ENCODE peak calls at places on chromosomes 13 and 19, in nine cellular contexts. One of them, this sample, is unnamed.

GRCh38 chr19:41239363-41239762 is 20.3 kb downstream of the AXL start:
- DNase-seq in RCC 7860: no peak
- DNase-seq in choroid plexus epithelial cell: no peak
- DNase-seq in M059J: no peak
- DNase-seq in activated CD4-positive, alpha-beta T cell treated with anti-CD3 and anti-CD28 coated beads for 48 hours: no peak
- DNase-seq in activated naive CD4-positive, alpha-beta T cell treated with anti-CD3 and anti-CD28 coated beads for 36 hours: no peak
- DNase-seq in ascending aorta: no peak
- DNase-seq in amygdala: no peak
- DNase-seq in PC-9: no peak
- DNase-seq in this sample: no peak

GRCh38 chr19:14566712-14567077 is 5.2 kb downstream of the NDUFB7 start:
- DNase-seq in activated CD4-positive, alpha-beta T cell treated with anti-CD3 and anti-CD28 coated beads for 48 hours: no peak
- DNase-seq in M059J: no peak
- DNase-seq in PC-9: no peak
- DNase-seq in activated naive CD4-positive, alpha-beta T cell treated with anti-CD3 and anti-CD28 coated beads for 36 hours: no peak
- DNase-seq in amygdala: no peak
- DNase-seq in RCC 7860: no peak
- DNase-seq in choroid plexus epithelial cell: no peak
- DNase-seq in ascending aorta: no peak
- DNase-seq in this sample: no peak

GRCh38 chr19:8387688-8388611 is 2.2 kb upstream of the RAB11B start:
- DNase-seq in activated naive CD4-positive, alpha-beta T cell treated with anti-CD3 and anti-CD28 coated beads for 36 hours: no peak
- DNase-seq in RCC 7860: no peak
- DNase-seq in ascending aorta: no peak
- DNase-seq in choroid plexus epithelial cell: no peak
- DNase-seq in PC-9: peak
- DNase-seq in amygdala: no peak
- DNase-seq in M059J: no peak
- DNase-seq in activated CD4-positive, alpha-beta T cell treated with anti-CD3 and anti-CD28 coated beads for 48 hours: no peak
- DNase-seq in this sample: no peak

GRCh38 chr13:41917641-41918040 is 43.3 kb downstream of the VWA8 start:
- DNase-seq in ascending aorta: no peak
- DNase-seq in choroid plexus epithelial cell: peak
- DNase-seq in PC-9: no peak
- DNase-seq in amygdala: no peak
- DNase-seq in M059J: peak
- DNase-seq in activated CD4-positive, alpha-beta T cell treated with anti-CD3 and anti-CD28 coated beads for 48 hours: no peak
- DNase-seq in RCC 7860: no peak
- DNase-seq in activated naive CD4-positive, alpha-beta T cell treated with anti-CD3 and anti-CD28 coated beads for 36 hours: peak
- DNase-seq in this sample: no peak

GRCh38 chr19:5103061-5103701 is 134.3 kb downstream of the KDM4B start:
- DNase-seq in ascending aorta: no peak
- DNase-seq in M059J: peak
- DNase-seq in amygdala: no peak
- DNase-seq in RCC 7860: no peak
- DNase-seq in activated CD4-positive, alpha-beta T cell treated with anti-CD3 and anti-CD28 coated beads for 48 hours: no peak
- DNase-seq in choroid plexus epithelial cell: no peak
- DNase-seq in PC-9: no peak
- DNase-seq in activated naive CD4-positive, alpha-beta T cell treated with anti-CD3 and anti-CD28 coated beads for 36 hours: no peak
- DNase-seq in this sample: peak

GRCh38 chr13:75151081-75151643 is 330.8 kb downstream of the TBC1D4 start:
- DNase-seq in activated naive CD4-positive, alpha-beta T cell treated with anti-CD3 and anti-CD28 coated beads for 36 hours: no peak
- DNase-seq in amygdala: no peak
- DNase-seq in ascending aorta: no peak
- DNase-seq in M059J: peak
- DNase-seq in choroid plexus epithelial cell: peak
- DNase-seq in PC-9: no peak
- DNase-seq in RCC 7860: peak
- DNase-seq in activated CD4-positive, alpha-beta T cell treated with anti-CD3 and anti-CD28 coated beads for 48 hours: no peak
- DNase-seq in this sample: no peak

GRCh38 chr13:36421447-36421846 is 10.8 kb upstream of the CCNA1 start:
- DNase-seq in activated naive CD4-positive, alpha-beta T cell treated with anti-CD3 and anti-CD28 coated beads for 36 hours: no peak
- DNase-seq in activated CD4-positive, alpha-beta T cell treated with anti-CD3 and anti-CD28 coated beads for 48 hours: no peak
- DNase-seq in choroid plexus epithelial cell: peak
- DNase-seq in RCC 7860: peak
- DNase-seq in ascending aorta: no peak
- DNase-seq in amygdala: no peak
- DNase-seq in M059J: no peak
- DNase-seq in PC-9: peak
- DNase-seq in this sample: no peak

GRCh38 chr13:48723168-48723567 is 69.4 kb downstream of the CYSLTR2 start:
- DNase-seq in PC-9: no peak
- DNase-seq in RCC 7860: no peak
- DNase-seq in choroid plexus epithelial cell: no peak
- DNase-seq in M059J: no peak
- DNase-seq in amygdala: no peak
- DNase-seq in ascending aorta: no peak
- DNase-seq in activated CD4-positive, alpha-beta T cell treated with anti-CD3 and anti-CD28 coated beads for 48 hours: no peak
- DNase-seq in activated naive CD4-positive, alpha-beta T cell treated with anti-CD3 and anti-CD28 coated beads for 36 hours: no peak
- DNase-seq in this sample: no peak

GRCh38 chr19:12708641-12709040 is 12.2 kb upstream of the FBXW9 start:
- DNase-seq in M059J: no peak
- DNase-seq in activated CD4-positive, alpha-beta T cell treated with anti-CD3 and anti-CD28 coated beads for 48 hours: no peak
- DNase-seq in PC-9: no peak
- DNase-seq in activated naive CD4-positive, alpha-beta T cell treated with anti-CD3 and anti-CD28 coated beads for 36 hours: no peak
- DNase-seq in ascending aorta: no peak
- DNase-seq in amygdala: no peak
- DNase-seq in RCC 7860: no peak
- DNase-seq in choroid plexus epithelial cell: no peak
- DNase-seq in this sample: no peak

GRCh38 chr19:5536337-5536894 is 31.3 kb downstream of the TINCR start:
- DNase-seq in PC-9: no peak
- DNase-seq in M059J: peak
- DNase-seq in RCC 7860: no peak
- DNase-seq in activated CD4-positive, alpha-beta T cell treated with anti-CD3 and anti-CD28 coated beads for 48 hours: no peak
- DNase-seq in ascending aorta: no peak
- DNase-seq in amygdala: peak
- DNase-seq in activated naive CD4-positive, alpha-beta T cell treated with anti-CD3 and anti-CD28 coated beads for 36 hours: no peak
- DNase-seq in choroid plexus epithelial cell: peak
- DNase-seq in this sample: peak

GRCh38 chr19:49546825-49547565 is 19.2 kb downstream of the RCN3 start:
- DNase-seq in ascending aorta: no peak
- DNase-seq in activated CD4-positive, alpha-beta T cell treated with anti-CD3 and anti-CD28 coated beads for 48 hours: peak
- DNase-seq in PC-9: peak
- DNase-seq in choroid plexus epithelial cell: peak
- DNase-seq in amygdala: no peak
- DNase-seq in M059J: peak
- DNase-seq in RCC 7860: peak
- DNase-seq in activated naive CD4-positive, alpha-beta T cell treated with anti-CD3 and anti-CD28 coated beads for 36 hours: peak
- DNase-seq in this sample: peak

GRCh38 chr19:8880864-8881488 is 48.8 kb downstream of the MBD3L1 start:
- DNase-seq in M059J: no peak
- DNase-seq in PC-9: no peak
- DNase-seq in activated naive CD4-positive, alpha-beta T cell treated with anti-CD3 and anti-CD28 coated beads for 36 hours: no peak
- DNase-seq in amygdala: no peak
- DNase-seq in activated CD4-positive, alpha-beta T cell treated with anti-CD3 and anti-CD28 coated beads for 48 hours: no peak
- DNase-seq in ascending aorta: no peak
- DNase-seq in RCC 7860: no peak
- DNase-seq in choroid plexus epithelial cell: no peak
- DNase-seq in this sample: no peak

GRCh38 chr19:36652958-36653357 is 13.7 kb downstream of the ZNF461 start:
- DNase-seq in RCC 7860: no peak
- DNase-seq in M059J: no peak
- DNase-seq in amygdala: no peak
- DNase-seq in activated CD4-positive, alpha-beta T cell treated with anti-CD3 and anti-CD28 coated beads for 48 hours: no peak
- DNase-seq in activated naive CD4-positive, alpha-beta T cell treated with anti-CD3 and anti-CD28 coated beads for 36 hours: no peak
- DNase-seq in PC-9: no peak
- DNase-seq in ascending aorta: no peak
- DNase-seq in choroid plexus epithelial cell: no peak
- DNase-seq in this sample: no peak

GRCh38 chr13:110618167-110618566 is 2.8 kb downstream of the NAXD start:
- DNase-seq in M059J: no peak
- DNase-seq in ascending aorta: no peak
- DNase-seq in activated naive CD4-positive, alpha-beta T cell treated with anti-CD3 and anti-CD28 coated beads for 36 hours: no peak
- DNase-seq in choroid plexus epithelial cell: peak
- DNase-seq in PC-9: no peak
- DNase-seq in RCC 7860: no peak
- DNase-seq in activated CD4-positive, alpha-beta T cell treated with anti-CD3 and anti-CD28 coated beads for 48 hours: no peak
- DNase-seq in amygdala: no peak
- DNase-seq in this sample: no peak

GRCh38 chr13:90868321-90868920 is 479.1 kb upstream of the MIR17HG start:
- DNase-seq in activated CD4-positive, alpha-beta T cell treated with anti-CD3 and anti-CD28 coated beads for 48 hours: peak
- DNase-seq in ascending aorta: no peak
- DNase-seq in choroid plexus epithelial cell: peak
- DNase-seq in activated naive CD4-positive, alpha-beta T cell treated with anti-CD3 and anti-CD28 coated beads for 36 hours: peak
- DNase-seq in M059J: peak
- DNase-seq in amygdala: no peak
- DNase-seq in RCC 7860: no peak
- DNase-seq in PC-9: no peak
- DNase-seq in this sample: no peak

GRCh38 chr13:89812856-89813255 is 1534.6 kb upstream of the MIR17HG start:
- DNase-seq in PC-9: no peak
- DNase-seq in ascending aorta: no peak
- DNase-seq in RCC 7860: no peak
- DNase-seq in choroid plexus epithelial cell: no peak
- DNase-seq in activated CD4-positive, alpha-beta T cell treated with anti-CD3 and anti-CD28 coated beads for 48 hours: no peak
- DNase-seq in amygdala: no peak
- DNase-seq in activated naive CD4-positive, alpha-beta T cell treated with anti-CD3 and anti-CD28 coated beads for 36 hours: no peak
- DNase-seq in M059J: no peak
- DNase-seq in this sample: no peak

GRCh38 chr13:33751151-33751550 is 66.8 kb upstream of the RFC3 start:
- DNase-seq in activated naive CD4-positive, alpha-beta T cell treated with anti-CD3 and anti-CD28 coated beads for 36 hours: no peak
- DNase-seq in PC-9: peak
- DNase-seq in activated CD4-positive, alpha-beta T cell treated with anti-CD3 and anti-CD28 coated beads for 48 hours: no peak
- DNase-seq in RCC 7860: no peak
- DNase-seq in M059J: peak
- DNase-seq in choroid plexus epithelial cell: peak
- DNase-seq in ascending aorta: no peak
- DNase-seq in amygdala: no peak
- DNase-seq in this sample: no peak

GRCh38 chr19:54451997-54452396 is 3.0 kb downstream of the LENG8 start:
- DNase-seq in activated CD4-positive, alpha-beta T cell treated with anti-CD3 and anti-CD28 coated beads for 48 hours: no peak
- DNase-seq in amygdala: no peak
- DNase-seq in choroid plexus epithelial cell: no peak
- DNase-seq in RCC 7860: no peak
- DNase-seq in activated naive CD4-positive, alpha-beta T cell treated with anti-CD3 and anti-CD28 coated beads for 36 hours: no peak
- DNase-seq in ascending aorta: no peak
- DNase-seq in PC-9: no peak
- DNase-seq in M059J: no peak
- DNase-seq in this sample: no peak

GRCh38 chr19:38977445-38978314 is 2.1 kb upstream of the FBXO17 start:
- DNase-seq in M059J: peak
- DNase-seq in activated naive CD4-positive, alpha-beta T cell treated with anti-CD3 and anti-CD28 coated beads for 36 hours: peak
- DNase-seq in PC-9: no peak
- DNase-seq in ascending aorta: no peak
- DNase-seq in choroid plexus epithelial cell: peak
- DNase-seq in RCC 7860: peak
- DNase-seq in amygdala: no peak
- DNase-seq in activated CD4-positive, alpha-beta T cell treated with anti-CD3 and anti-CD28 coated beads for 48 hours: peak
- DNase-seq in this sample: no peak

GRCh38 chr13:36163809-36164308 is 32.7 kb upstream of the DCLK1 start:
- DNase-seq in PC-9: peak
- DNase-seq in activated naive CD4-positive, alpha-beta T cell treated with anti-CD3 and anti-CD28 coated beads for 36 hours: no peak
- DNase-seq in ascending aorta: peak
- DNase-seq in RCC 7860: peak
- DNase-seq in amygdala: no peak
- DNase-seq in M059J: peak
- DNase-seq in choroid plexus epithelial cell: peak
- DNase-seq in activated CD4-positive, alpha-beta T cell treated with anti-CD3 and anti-CD28 coated beads for 48 hours: no peak
- DNase-seq in this sample: no peak

GRCh38 chr13:71218960-71219359 is 648.0 kb downstream of the DACH1 start:
- DNase-seq in activated CD4-positive, alpha-beta T cell treated with anti-CD3 and anti-CD28 coated beads for 48 hours: no peak
- DNase-seq in RCC 7860: no peak
- DNase-seq in PC-9: no peak
- DNase-seq in activated naive CD4-positive, alpha-beta T cell treated with anti-CD3 and anti-CD28 coated beads for 36 hours: no peak
- DNase-seq in M059J: no peak
- DNase-seq in amygdala: no peak
- DNase-seq in choroid plexus epithelial cell: peak
- DNase-seq in ascending aorta: no peak
- DNase-seq in this sample: no peak

GRCh38 chr13:95813139-95813538 is 136.2 kb downstream of the DNAJC3 start:
- DNase-seq in activated naive CD4-positive, alpha-beta T cell treated with anti-CD3 and anti-CD28 coated beads for 36 hours: no peak
- DNase-seq in activated CD4-positive, alpha-beta T cell treated with anti-CD3 and anti-CD28 coated beads for 48 hours: no peak
- DNase-seq in M059J: no peak
- DNase-seq in ascending aorta: no peak
- DNase-seq in choroid plexus epithelial cell: no peak
- DNase-seq in RCC 7860: no peak
- DNase-seq in PC-9: no peak
- DNase-seq in amygdala: no peak
- DNase-seq in this sample: no peak

GRCh38 chr13:64505511-64505910 is 2724.6 kb downstream of the PCDH9 start:
- DNase-seq in ascending aorta: no peak
- DNase-seq in amygdala: no peak
- DNase-seq in choroid plexus epithelial cell: peak
- DNase-seq in RCC 7860: peak
- DNase-seq in activated CD4-positive, alpha-beta T cell treated with anti-CD3 and anti-CD28 coated beads for 48 hours: no peak
- DNase-seq in activated naive CD4-positive, alpha-beta T cell treated with anti-CD3 and anti-CD28 coated beads for 36 hours: peak
- DNase-seq in M059J: peak
- DNase-seq in PC-9: no peak
- DNase-seq in this sample: no peak

GRCh38 chr19:40398417-40399056 is 8.6 kb upstream of the HIPK4 start:
- DNase-seq in activated naive CD4-positive, alpha-beta T cell treated with anti-CD3 and anti-CD28 coated beads for 36 hours: peak
- DNase-seq in M059J: no peak
- DNase-seq in PC-9: no peak
- DNase-seq in choroid plexus epithelial cell: peak
- DNase-seq in amygdala: no peak
- DNase-seq in activated CD4-positive, alpha-beta T cell treated with anti-CD3 and anti-CD28 coated beads for 48 hours: peak
- DNase-seq in ascending aorta: no peak
- DNase-seq in RCC 7860: no peak
- DNase-seq in this sample: peak

GRCh38 chr13:66114127-66114526 is 1116.0 kb downstream of the PCDH9 start:
- DNase-seq in activated naive CD4-positive, alpha-beta T cell treated with anti-CD3 and anti-CD28 coated beads for 36 hours: no peak
- DNase-seq in ascending aorta: no peak
- DNase-seq in amygdala: no peak
- DNase-seq in RCC 7860: no peak
- DNase-seq in choroid plexus epithelial cell: no peak
- DNase-seq in M059J: no peak
- DNase-seq in activated CD4-positive, alpha-beta T cell treated with anti-CD3 and anti-CD28 coated beads for 48 hours: no peak
- DNase-seq in PC-9: no peak
- DNase-seq in this sample: no peak

GRCh38 chr19:33438016-33438671 is 64.6 kb downstream of the CEBPG start:
- DNase-seq in ascending aorta: no peak
- DNase-seq in activated CD4-positive, alpha-beta T cell treated with anti-CD3 and anti-CD28 coated beads for 48 hours: no peak
- DNase-seq in activated naive CD4-positive, alpha-beta T cell treated with anti-CD3 and anti-CD28 coated beads for 36 hours: no peak
- DNase-seq in choroid plexus epithelial cell: peak
- DNase-seq in M059J: peak
- DNase-seq in amygdala: no peak
- DNase-seq in PC-9: no peak
- DNase-seq in RCC 7860: no peak
- DNase-seq in this sample: peak

GRCh38 chr19:23527797-23528196 is 132.5 kb upstream of the ZNF91 start:
- DNase-seq in ascending aorta: no peak
- DNase-seq in PC-9: peak
- DNase-seq in RCC 7860: peak
- DNase-seq in M059J: peak
- DNase-seq in choroid plexus epithelial cell: no peak
- DNase-seq in activated naive CD4-positive, alpha-beta T cell treated with anti-CD3 and anti-CD28 coated beads for 36 hours: peak
- DNase-seq in activated CD4-positive, alpha-beta T cell treated with anti-CD3 and anti-CD28 coated beads for 48 hours: peak
- DNase-seq in amygdala: no peak
- DNase-seq in this sample: no peak

GRCh38 chr13:106591299-106591698 is 23.4 kb upstream of the ARGLU1 start:
- DNase-seq in M059J: no peak
- DNase-seq in activated naive CD4-positive, alpha-beta T cell treated with anti-CD3 and anti-CD28 coated beads for 36 hours: no peak
- DNase-seq in RCC 7860: no peak
- DNase-seq in activated CD4-positive, alpha-beta T cell treated with anti-CD3 and anti-CD28 coated beads for 48 hours: no peak
- DNase-seq in amygdala: no peak
- DNase-seq in ascending aorta: no peak
- DNase-seq in choroid plexus epithelial cell: no peak
- DNase-seq in PC-9: no peak
- DNase-seq in this sample: no peak

GRCh38 chr13:47790755-47791154 is 210.3 kb downstream of the SUCLA2 start:
- DNase-seq in RCC 7860: no peak
- DNase-seq in ascending aorta: no peak
- DNase-seq in PC-9: no peak
- DNase-seq in amygdala: no peak
- DNase-seq in M059J: no peak
- DNase-seq in activated naive CD4-positive, alpha-beta T cell treated with anti-CD3 and anti-CD28 coated beads for 36 hours: no peak
- DNase-seq in activated CD4-positive, alpha-beta T cell treated with anti-CD3 and anti-CD28 coated beads for 48 hours: no peak
- DNase-seq in choroid plexus epithelial cell: no peak
- DNase-seq in this sample: no peak

This sample was measured in nucleus accumbens.